ENCODE peak calls at places on chromosomes 6 and 20, in five cellular contexts. One of them, this sample, is unnamed.

GRCh38 chr6:39426057-39426592 is 103.6 kb upstream of the KCNK16 start:
- DNase-seq in adrenal gland: no peak
- DNase-seq in heart left ventricle: no peak
- DNase-seq in A549: peak
- DNase-seq in prostate gland: peak
- DNase-seq in this sample: no peak

GRCh38 chr6:163438940-163439335 is 24.4 kb downstream of the QKI start:
- DNase-seq in A549: no peak
- DNase-seq in adrenal gland: peak
- DNase-seq in prostate gland: no peak
- DNase-seq in heart left ventricle: peak
- DNase-seq in this sample: peak

GRCh38 chr20:48126227-48126740 is 341.0 kb upstream of the SULF2 start:
- DNase-seq in heart left ventricle: no peak
- DNase-seq in A549: no peak
- DNase-seq in adrenal gland: no peak
- DNase-seq in prostate gland: no peak
- DNase-seq in this sample: peak

GRCh38 chr20:43870484-43870883 is 44.2 kb upstream of the TOX2 start:
- DNase-seq in prostate gland: no peak
- DNase-seq in adrenal gland: no peak
- DNase-seq in heart left ventricle: no peak
- DNase-seq in A549: no peak
- DNase-seq in this sample: no peak

GRCh38 chr20:2820896-2821869 is 5.0 kb downstream of the TMEM239 start:
- DNase-seq in adrenal gland: no peak
- DNase-seq in prostate gland: no peak
- DNase-seq in heart left ventricle: no peak
- DNase-seq in A549: no peak
- DNase-seq in this sample: no peak

GRCh38 chr6:69422474-69422873 is 374.3 kb downstream of the LMBRD1 start:
- DNase-seq in adrenal gland: no peak
- DNase-seq in prostate gland: no peak
- DNase-seq in heart left ventricle: no peak
- DNase-seq in A549: no peak
- DNase-seq in this sample: no peak

GRCh38 chr6:149213829-149214228 is 103.7 kb upstream of the TAB2 start:
- DNase-seq in A549: no peak
- DNase-seq in prostate gland: no peak
- DNase-seq in heart left ventricle: no peak
- DNase-seq in adrenal gland: no peak
- DNase-seq in this sample: no peak

GRCh38 chr6:65671922-65672321 is 35.1 kb downstream of the EYS start:
- DNase-seq in A549: peak
- DNase-seq in prostate gland: no peak
- DNase-seq in adrenal gland: no peak
- DNase-seq in heart left ventricle: no peak
- DNase-seq in this sample: no peak

GRCh38 chr20:45958593-45958992 is 13.4 kb downstream of the ZNF335 start:
- DNase-seq in heart left ventricle: no peak
- DNase-seq in adrenal gland: no peak
- DNase-seq in prostate gland: no peak
- DNase-seq in A549: no peak
- DNase-seq in this sample: peak

GRCh38 chr20:36791862-36792261 is 18.3 kb upstream of the DSN1 start:
- DNase-seq in prostate gland: no peak
- DNase-seq in heart left ventricle: no peak
- DNase-seq in A549: no peak
- DNase-seq in adrenal gland: no peak
- DNase-seq in this sample: no peak

GRCh38 chr6:130183271-130184222 is 39.2 kb downstream of the SAMD3 start:
- DNase-seq in prostate gland: no peak
- DNase-seq in heart left ventricle: no peak
- DNase-seq in A549: no peak
- DNase-seq in adrenal gland: no peak
- DNase-seq in this sample: no peak

GRCh38 chr20:23228912-23229311 is 121.7 kb upstream of the NXT1 start:
- DNase-seq in heart left ventricle: no peak
- DNase-seq in A549: no peak
- DNase-seq in prostate gland: no peak
- DNase-seq in adrenal gland: no peak
- DNase-seq in this sample: no peak

GRCh38 chr20:4681971-4682370 is 39.7 kb upstream of the PRND start:
- DNase-seq in A549: no peak
- DNase-seq in adrenal gland: no peak
- DNase-seq in heart left ventricle: no peak
- DNase-seq in prostate gland: no peak
- DNase-seq in this sample: no peak

GRCh38 chr6:11634110-11634509 is 96.6 kb downstream of the TMEM170B start:
- DNase-seq in heart left ventricle: no peak
- DNase-seq in adrenal gland: no peak
- DNase-seq in prostate gland: no peak
- DNase-seq in A549: no peak
- DNase-seq in this sample: no peak

GRCh38 chr20:46083101-46083500 is 6.7 kb downstream of the NCOA5 start:
- DNase-seq in adrenal gland: no peak
- DNase-seq in heart left ventricle: no peak
- DNase-seq in prostate gland: no peak
- DNase-seq in A549: no peak
- DNase-seq in this sample: no peak

GRCh38 chr6:49548613-49549304 is 1.7 kb upstream of the C6orf141 start:
- DNase-seq in heart left ventricle: no peak
- DNase-seq in prostate gland: no peak
- DNase-seq in adrenal gland: no peak
- DNase-seq in A549: no peak
- DNase-seq in this sample: no peak

GRCh38 chr20:44572551-44573500 is 9.6 kb upstream of the PKIG start:
- DNase-seq in heart left ventricle: no peak
- DNase-seq in A549: peak
- DNase-seq in adrenal gland: peak
- DNase-seq in prostate gland: peak
- DNase-seq in this sample: no peak

GRCh38 chr6:167798453-167798852 is 28.3 kb upstream of the AFDN start:
- DNase-seq in heart left ventricle: no peak
- DNase-seq in adrenal gland: no peak
- DNase-seq in A549: no peak
- DNase-seq in prostate gland: no peak
- DNase-seq in this sample: peak

GRCh38 chr6:98292812-98293211 is 541.6 kb upstream of the POU3F2 start:
- DNase-seq in adrenal gland: no peak
- DNase-seq in heart left ventricle: no peak
- DNase-seq in A549: no peak
- DNase-seq in prostate gland: no peak
- DNase-seq in this sample: no peak

GRCh38 chr6:119535332-119535731 is 185.8 kb upstream of the MAN1A1 start:
- DNase-seq in A549: no peak
- DNase-seq in heart left ventricle: no peak
- DNase-seq in prostate gland: no peak
- DNase-seq in adrenal gland: no peak
- DNase-seq in this sample: no peak

GRCh38 chr6:144351338-144351737 is 66.2 kb downstream of the UTRN start:
- DNase-seq in heart left ventricle: no peak
- DNase-seq in adrenal gland: no peak
- DNase-seq in A549: no peak
- DNase-seq in prostate gland: no peak
- DNase-seq in this sample: no peak

GRCh38 chr6:144349690-144350132 is 64.6 kb downstream of the UTRN start:
- DNase-seq in prostate gland: no peak
- DNase-seq in heart left ventricle: no peak
- DNase-seq in adrenal gland: peak
- DNase-seq in A549: no peak
- DNase-seq in this sample: no peak

GRCh38 chr6:144350176-144350575 is 65.0 kb downstream of the UTRN start:
- DNase-seq in A549: no peak
- DNase-seq in heart left ventricle: no peak
- DNase-seq in adrenal gland: no peak
- DNase-seq in prostate gland: no peak
- DNase-seq in this sample: no peak

GRCh38 chr6:144352310-144352709 is 67.2 kb downstream of the UTRN start:
- DNase-seq in A549: no peak
- DNase-seq in prostate gland: no peak
- DNase-seq in heart left ventricle: no peak
- DNase-seq in adrenal gland: no peak
- DNase-seq in this sample: no peak

DNA sequence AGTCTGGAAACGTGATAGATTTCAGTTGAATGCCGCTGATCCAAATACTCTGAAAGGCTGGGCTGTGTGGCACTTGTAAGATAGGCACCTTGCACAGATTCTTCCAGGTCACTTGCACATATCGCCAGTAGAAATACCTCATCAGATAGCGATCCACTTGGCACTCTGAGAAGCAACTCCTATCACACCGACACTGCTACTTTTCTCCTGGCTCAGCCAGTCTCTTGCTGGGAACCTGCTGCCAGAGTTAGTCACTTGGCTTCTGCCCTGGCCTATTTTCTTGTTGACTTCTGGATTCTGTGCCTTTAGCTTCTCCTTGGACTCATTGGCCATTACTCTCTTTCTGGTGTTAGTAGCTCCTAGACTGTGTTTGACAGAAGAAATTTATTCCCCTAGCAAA is 66.6 kb downstream of the UTRN start:
- DNase-seq in heart left ventricle: no peak
- DNase-seq in prostate gland: peak
- DNase-seq in adrenal gland: peak
- DNase-seq in A549: no peak
- DNase-seq in this sample: no peak
- H3K4me3 ChIP-seq in heart left ventricle: peak
- H3K4me3 ChIP-seq in prostate gland: no peak
- H3K4me3 ChIP-seq in adrenal gland: no peak
- H3K4me3 ChIP-seq in A549: no peak
- H3K4me3 ChIP-seq in this sample: peak

GRCh38 chr6:158460602-158461092 is 99.2 kb upstream of the TMEM181 start:
- DNase-seq in heart left ventricle: no peak
- DNase-seq in A549: no peak
- DNase-seq in prostate gland: no peak
- DNase-seq in adrenal gland: no peak
- DNase-seq in this sample: no peak

GRCh38 chr6:158464483-158464882 is 95.4 kb upstream of the TMEM181 start:
- DNase-seq in prostate gland: no peak
- DNase-seq in heart left ventricle: no peak
- DNase-seq in A549: no peak
- DNase-seq in adrenal gland: no peak
- DNase-seq in this sample: no peak

GRCh38 chr6:158461954-158462353 is 97.9 kb upstream of the TMEM181 start:
- DNase-seq in prostate gland: no peak
- DNase-seq in A549: no peak
- DNase-seq in adrenal gland: no peak
- DNase-seq in heart left ventricle: no peak
- DNase-seq in this sample: no peak

GRCh38 chr6:158457616-158458278 is 102.1 kb upstream of the TMEM181 start:
- DNase-seq in heart left ventricle: no peak
- DNase-seq in A549: no peak
- DNase-seq in adrenal gland: no peak
- DNase-seq in prostate gland: no peak
- DNase-seq in this sample: no peak

GRCh38 chr6:158459726-158460125 is 100.2 kb upstream of the TMEM181 start:
- DNase-seq in prostate gland: no peak
- DNase-seq in heart left ventricle: no peak
- DNase-seq in adrenal gland: no peak
- DNase-seq in A549: no peak
- DNase-seq in this sample: no peak
- TF ChIP-seq POLR2A in prostate gland: no peak
- TF ChIP-seq POLR2A in heart left ventricle: no peak
- TF ChIP-seq POLR2A in adrenal gland: no peak
- TF ChIP-seq POLR2A in A549: no peak
- TF ChIP-seq POLR2A in this sample: no peak

DNA sequence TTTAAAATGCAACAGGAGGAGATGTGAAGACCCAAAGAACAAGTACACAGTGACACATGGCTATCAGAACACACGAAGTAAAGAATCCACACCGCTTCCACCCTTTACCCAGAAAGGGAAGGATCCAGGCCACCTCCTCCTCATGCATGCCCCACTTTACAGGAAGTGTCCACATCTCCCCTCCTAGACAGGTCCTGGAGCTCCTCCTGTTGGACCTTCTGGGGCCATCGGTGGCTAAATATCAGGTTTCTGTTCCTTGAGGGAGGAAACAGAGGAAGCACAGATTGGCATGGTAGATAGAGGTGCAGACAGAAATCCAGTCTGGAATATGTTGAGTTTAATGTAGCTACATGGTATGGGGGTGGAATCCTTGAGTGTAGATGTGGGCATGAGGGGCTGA is 10.9 kb downstream of the NINL start:
- DNase-seq in A549: peak
- DNase-seq in prostate gland: no peak
- DNase-seq in adrenal gland: no peak
- DNase-seq in heart left ventricle: no peak
- DNase-seq in this sample: peak
- TF ChIP-seq CTCF in A549: peak
- TF ChIP-seq CTCF in prostate gland: no peak
- TF ChIP-seq CTCF in adrenal gland: no peak
- TF ChIP-seq CTCF in heart left ventricle: no peak
- TF ChIP-seq CTCF in this sample: no peak

GRCh38 chr6:79559706-79560105 is 22.5 kb upstream of the LCA5 start:
- DNase-seq in adrenal gland: no peak
- DNase-seq in A549: no peak
- DNase-seq in heart left ventricle: no peak
- DNase-seq in prostate gland: no peak
- DNase-seq in this sample: no peak
- H3K4me3 ChIP-seq in adrenal gland: no peak
- H3K4me3 ChIP-seq in A549: no peak
- H3K4me3 ChIP-seq in heart left ventricle: no peak
- H3K4me3 ChIP-seq in prostate gland: no peak
- H3K4me3 ChIP-seq in this sample: no peak

GRCh38 chr6:169999367-169999766 is 247.9 kb downstream of the ERMARD start:
- DNase-seq in A549: no peak
- DNase-seq in adrenal gland: no peak
- DNase-seq in prostate gland: no peak
- DNase-seq in heart left ventricle: no peak
- DNase-seq in this sample: no peak
- TF ChIP-seq POLR2A in A549: no peak
- TF ChIP-seq POLR2A in adrenal gland: no peak
- TF ChIP-seq POLR2A in prostate gland: no peak
- TF ChIP-seq POLR2A in heart left ventricle: no peak
- TF ChIP-seq POLR2A in this sample: no peak

DNA sequence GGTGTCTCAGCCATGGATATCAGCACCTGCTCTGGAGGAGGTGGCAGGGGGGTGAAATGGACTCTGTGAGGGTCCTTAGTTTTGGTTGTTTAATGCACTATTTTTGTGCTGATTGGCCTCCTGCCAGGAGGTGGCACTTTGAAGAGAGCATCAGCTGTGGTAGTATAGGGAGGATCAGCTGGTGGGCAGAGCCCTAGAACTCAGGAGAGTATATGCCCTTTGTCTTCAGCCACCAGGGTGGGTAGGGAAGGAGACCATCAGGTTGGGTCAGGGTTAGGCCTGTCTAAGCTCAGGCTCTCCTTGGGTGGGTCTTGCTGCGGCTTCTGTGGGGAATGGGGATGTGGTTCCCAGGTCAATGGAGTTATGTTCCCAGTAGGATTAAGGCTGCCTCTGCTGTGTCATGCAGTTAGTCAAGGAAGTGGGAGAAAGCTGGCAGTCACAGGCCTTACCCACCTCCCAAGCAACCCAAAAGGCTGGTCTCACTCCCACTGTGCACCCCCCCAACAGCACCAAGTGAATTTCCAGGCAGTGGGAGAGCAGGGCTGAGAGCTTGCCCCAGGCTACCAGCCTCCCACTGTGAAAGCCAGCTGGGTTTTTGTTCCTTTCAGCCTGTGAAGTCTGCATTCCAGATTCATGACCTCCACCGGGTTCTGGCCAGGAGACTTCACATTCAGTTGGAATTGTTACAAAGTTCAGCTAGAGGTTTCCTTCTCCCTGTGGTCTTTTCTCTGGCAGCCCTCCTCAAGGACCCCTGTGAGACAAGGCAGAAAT is 5.7 kb upstream of the OSTM1 start:
- DNase-seq in adrenal gland: no peak
- DNase-seq in prostate gland: no peak
- DNase-seq in A549: peak
- DNase-seq in heart left ventricle: no peak
- DNase-seq in this sample: no peak
- TF ChIP-seq CTCF in adrenal gland: no peak
- TF ChIP-seq CTCF in prostate gland: no peak
- TF ChIP-seq CTCF in A549: no peak
- TF ChIP-seq CTCF in heart left ventricle: no peak
- TF ChIP-seq CTCF in this sample: no peak